ENCODE peak calls at places on chromosomes 16 and 17, in ten cellular contexts. K, V, Q, Y, L, Z, H, N, T and R are unnamed samples.

GRCh38 chr17:4900231-4901107 is 1.1 kb downstream of the C17orf107 start:
- DNase-seq in T (peak), Q (peak), L (peak), Z (no peak), Y (no peak), N (no peak), H (no peak), V (peak), K (peak), R (no peak)

GRCh38 chr16:84339766-84340165 is 28.6 kb upstream of the ATP2C2 start:
- DNase-seq in L (no peak), Q (no peak), N (no peak), Z (no peak), T (no peak), K (no peak), Y (no peak), V (no peak), H (no peak), R (no peak)

GRCh38 chr17:82791532-82791931 is 39.7 kb downstream of the TBCD start:
- DNase-seq in Y (peak), Z (no peak), L (no peak), N (no peak), V (no peak), H (no peak), K (no peak), Q (no peak), T (no peak), R (peak)

GRCh38 chr17:1979182-1979980 is 45.8 kb downstream of the RTN4RL1 start:
- DNase-seq in Y (no peak), N (no peak), V (no peak), L (no peak), T (no peak), Q (no peak), Z (no peak), H (no peak), K (no peak), R (no peak)

GRCh38 chr16:86980644-86981043 is 336.5 kb downstream of the C16orf95 start:
- DNase-seq in N (no peak), Y (no peak), L (no peak), H (no peak), Z (no peak), T (no peak), Q (no peak), K (no peak), V (no peak), R (no peak)

GRCh38 chr16:49484454-49484853 is 110.8 kb downstream of the C16orf78 start:
- DNase-seq in Y (no peak), K (peak), N (peak), H (peak), L (no peak), Q (peak), Z (peak), T (peak), V (peak), R (peak)

GRCh38 chr17:14212401-14212800 is 24.3 kb downstream of the CDRT15 start:
- DNase-seq in T (no peak), Z (no peak), H (no peak), V (no peak), N (no peak), Q (no peak), K (no peak), Y (no peak), L (no peak), R (no peak)

GRCh38 chr16:73226675-73227074 is 178.7 kb upstream of the ZFHX3 start:
- DNase-seq in T (no peak), Y (no peak), Z (peak), K (no peak), Q (no peak), V (no peak), N (no peak), L (no peak), H (no peak), R (no peak)

GRCh38 chr16:75593825-75594820 is 27.9 kb downstream of the GABARAPL2 start:
- DNase-seq in Y (peak), Q (no peak), N (no peak), H (no peak), L (no peak), V (no peak), T (peak), Z (peak), K (peak), R (peak)

GRCh38 chr16:66569827-66570405 is 3.7 kb downstream of the CMTM1 start:
- DNase-seq in T (no peak), Z (no peak), K (no peak), N (no peak), V (no peak), Y (no peak), H (no peak), L (no peak), Q (no peak), R (no peak)

GRCh38 chr16:57307365-57307764 is 22.9 kb upstream of the PLLP start:
- DNase-seq in L (no peak), K (no peak), Y (no peak), H (no peak), Z (no peak), V (no peak), Q (no peak), T (no peak), N (peak), R (no peak)

GRCh38 chr16:57310801-57311200 is 26.3 kb upstream of the PLLP start:
- DNase-seq in Z (no peak), Y (no peak), L (no peak), N (no peak), Q (peak), T (no peak), K (no peak), H (no peak), V (peak), R (no peak)

GRCh38 chr16:57306676-57307341 is 22.3 kb upstream of the PLLP start:
- DNase-seq in L (no peak), Y (no peak), Q (no peak), T (no peak), N (peak), Z (no peak), H (no peak), K (no peak), V (no peak), R (no peak)

GRCh38 chr16:57305159-57305811 is 20.8 kb upstream of the PLLP start:
- DNase-seq in Z (no peak), V (no peak), Q (no peak), T (no peak), Y (no peak), K (no peak), N (no peak), H (no peak), L (no peak), R (no peak)

DNA sequence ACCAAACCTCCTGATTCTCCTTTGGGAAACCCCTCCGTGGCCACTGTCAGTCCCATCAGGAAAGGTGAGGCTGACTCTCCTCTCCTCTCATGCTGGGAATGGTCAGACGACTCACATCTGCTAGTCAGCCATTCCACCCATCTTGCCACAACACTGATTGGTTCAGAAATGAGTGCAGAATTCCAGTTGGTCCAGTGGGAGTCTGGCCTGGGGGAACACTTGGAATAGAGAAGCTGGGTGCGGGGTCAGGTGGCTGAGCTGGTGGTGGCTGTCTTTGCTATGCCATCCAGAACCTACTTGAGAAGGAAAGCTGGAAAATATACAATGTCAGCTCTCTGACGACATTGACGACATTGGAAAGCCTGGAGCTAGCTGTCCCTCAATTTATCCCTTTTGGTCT is 23.6 kb upstream of the PLLP start:
- DNase-seq in N (no peak), Y (no peak), K (no peak), H (no peak), Z (no peak), T (no peak), Q (no peak), L (no peak), V (no peak), R (no peak)
- TF ChIP-seq CTCF in N (no peak), Y (no peak), K (no peak), H (no peak), Z (no peak), T (no peak), Q (no peak), L (no peak), V (no peak), R (no peak)

GRCh38 chr17:41627316-41628072 is 3.1 kb upstream of the KRT17 start:
- DNase-seq in Y (no peak), Z (peak), T (no peak), L (no peak), Q (no peak), K (no peak), V (no peak), N (no peak), H (no peak), R (no peak)
- TF ChIP-seq CTCF in Y (no peak), Z (peak), T (no peak), L (no peak), Q (no peak), K (no peak), V (no peak), N (no peak), H (no peak), R (no peak)

DNA sequence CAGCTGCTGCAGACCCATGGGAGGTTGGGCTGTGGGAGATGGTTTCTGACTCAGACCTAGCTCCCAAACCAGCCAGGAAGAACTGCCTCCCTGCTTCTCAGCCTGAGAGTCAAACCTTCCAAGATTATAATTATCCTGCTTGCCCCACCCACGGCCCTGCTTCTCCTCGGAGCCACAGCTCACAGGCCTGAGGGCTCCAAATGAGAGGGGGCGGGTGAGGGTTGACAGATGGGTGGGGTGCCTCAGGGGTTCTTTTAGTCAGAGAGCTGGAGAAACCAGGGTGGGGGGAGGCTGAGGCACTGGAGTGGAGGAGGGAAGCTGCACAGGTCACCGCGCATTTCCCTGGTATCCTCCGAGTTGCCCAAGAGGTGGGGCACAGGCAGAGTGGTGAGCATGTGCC is 28.8 kb upstream of the GRIN2A start:
- DNase-seq in K (no peak), H (no peak), Q (no peak), L (no peak), Z (no peak), Y (no peak), T (no peak), N (no peak), V (no peak), R (no peak)
- TF ChIP-seq CTCF in K (no peak), H (no peak), Q (no peak), L (no peak), Z (no peak), Y (no peak), T (no peak), N (no peak), V (no peak), R (no peak)

GRCh38 chr17:42124256-42124655 is 1.7 kb downstream of the HSPB9 start:
- DNase-seq in L (no peak), N (no peak), Y (no peak), V (no peak), H (no peak), Z (no peak), K (no peak), T (no peak), Q (no peak), R (no peak)
- TF ChIP-seq CTCF in L (no peak), N (peak), Y (no peak), V (no peak), H (no peak), Z (peak), K (no peak), T (no peak), Q (no peak), R (no peak)

GRCh38 chr16:1316033-1316405 is 6.6 kb downstream of the UBE2I start:
- DNase-seq in Z (no peak), K (no peak), N (no peak), L (no peak), H (no peak), Y (no peak), T (no peak), Q (no peak), V (no peak), R (no peak)

GRCh38 chr16:1319041-1319440 is 9.6 kb downstream of the UBE2I start:
- DNase-seq in Z (no peak), Y (no peak), H (no peak), N (no peak), V (no peak), L (no peak), Q (no peak), T (no peak), K (no peak), R (no peak)

GRCh38 chr16:1320658-1321240 is 11.3 kb downstream of the UBE2I start:
- DNase-seq in N (no peak), Y (no peak), T (no peak), K (no peak), V (no peak), Z (no peak), L (no peak), Q (no peak), H (no peak), R (no peak)

GRCh38 chr16:1317479-1318267 is 8.2 kb downstream of the UBE2I start:
- DNase-seq in L (no peak), V (no peak), K (no peak), T (no peak), N (no peak), Z (no peak), Q (no peak), Y (no peak), H (no peak), R (no peak)

GRCh38 chr16:1318268-1318545 is 8.8 kb downstream of the UBE2I start:
- DNase-seq in Y (no peak), V (no peak), K (no peak), L (no peak), Z (no peak), H (no peak), N (no peak), T (no peak), Q (no peak), R (no peak)
- TF ChIP-seq CTCF in Y (no peak), V (no peak), K (no peak), L (no peak), Z (no peak), H (no peak), N (no peak), T (no peak), Q (no peak), R (no peak)

DNA sequence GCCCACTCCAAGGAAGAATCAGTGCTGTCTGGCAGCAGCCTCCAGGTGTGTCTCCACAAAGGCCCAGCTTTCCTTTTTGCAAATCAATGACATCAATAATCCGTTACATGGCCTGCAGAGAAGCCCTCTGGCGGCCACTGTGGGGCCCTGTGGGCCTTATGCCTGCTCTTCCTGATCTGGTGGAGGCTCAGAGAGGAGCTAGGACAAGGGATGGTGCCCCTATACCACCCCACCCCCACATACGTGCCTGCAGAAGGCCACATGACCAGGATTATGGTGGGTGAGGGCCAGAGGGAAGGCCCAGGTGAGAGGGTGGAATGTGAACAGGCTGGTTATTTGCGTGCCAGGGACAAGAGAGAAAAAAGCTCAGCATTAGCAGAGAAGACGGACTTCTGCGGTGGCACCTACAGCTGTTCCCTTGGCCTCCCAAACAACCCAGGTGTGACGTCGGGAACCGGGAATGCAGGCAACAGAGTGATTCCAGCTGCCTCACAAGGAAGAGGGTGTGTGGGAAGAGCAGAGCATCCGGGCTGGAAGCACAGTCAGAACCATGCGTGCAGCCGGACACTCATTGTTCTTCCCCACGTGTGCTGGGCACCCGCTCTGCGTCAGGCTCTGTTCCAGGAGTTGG is 22.5 kb downstream of the EIF4A3 start:
- DNase-seq in Y (no peak), K (peak), Q (no peak), V (no peak), L (no peak), H (no peak), T (peak), N (peak), Z (peak), R (no peak)
- TF ChIP-seq CTCF in Y (peak), K (peak), Q (no peak), V (peak), L (no peak), H (no peak), T (no peak), N (peak), Z (peak), R (peak)

DNA sequence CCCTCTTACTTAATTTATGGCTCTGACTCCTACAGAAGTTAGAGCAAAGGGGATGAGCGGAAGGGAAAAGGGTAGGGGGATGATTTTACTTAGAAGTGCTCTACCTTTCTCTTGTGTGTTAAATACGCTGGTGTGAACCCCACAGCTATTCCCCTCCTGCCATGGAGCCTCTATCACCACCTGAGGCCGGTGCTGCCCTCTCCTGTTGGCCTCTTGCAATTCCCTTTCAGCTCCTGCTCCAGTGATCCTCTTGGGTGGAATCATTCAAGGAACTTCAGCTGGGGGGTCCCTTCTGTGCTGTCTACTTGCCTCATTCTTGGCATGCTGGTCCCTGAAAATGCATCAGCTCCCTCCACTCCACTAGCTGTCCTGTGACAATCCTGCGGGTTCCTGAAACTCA is 41.8 kb upstream of the CDH8 start:
- DNase-seq in V (no peak), Y (no peak), Q (no peak), N (no peak), Z (no peak), H (no peak), K (peak), T (peak), L (no peak), R (peak)
- TF ChIP-seq CTCF in V (no peak), Y (peak), Q (no peak), N (peak), Z (no peak), H (no peak), K (peak), T (peak), L (no peak), R (peak)